ENCODE peak calls at places on chromosomes 1 and 21, in nine cellular contexts. One of them, this sample, is unnamed.

GRCh38 chr1:198936371-198937083 is 297.7 kb downstream of the PTPRC start:
- DNase-seq in non-pigmented ciliary epithelial cell: no peak
- DNase-seq in stomach: no peak
- DNase-seq in kidney tubule cell: peak
- DNase-seq in HFFc6: peak
- DNase-seq in Right ventricle myocardium inferior: no peak
- DNase-seq in NCI-H2081 treated with DMSO at 0.1 percent for 48 hours: no peak
- DNase-seq in M059J: peak
- DNase-seq in GM23248: peak
- DNase-seq in this sample: no peak

GRCh38 chr1:19606817-19607706 is 37.0 kb upstream of the NBL1 start:
- DNase-seq in M059J: peak
- DNase-seq in GM23248: peak
- DNase-seq in non-pigmented ciliary epithelial cell: no peak
- DNase-seq in NCI-H2081 treated with DMSO at 0.1 percent for 48 hours: no peak
- DNase-seq in kidney tubule cell: no peak
- DNase-seq in stomach: no peak
- DNase-seq in HFFc6: no peak
- DNase-seq in Right ventricle myocardium inferior: no peak
- DNase-seq in this sample: peak

GRCh38 chr1:2534775-2535387 is 4.8 kb upstream of the HES5 start:
- DNase-seq in kidney tubule cell: peak
- DNase-seq in non-pigmented ciliary epithelial cell: peak
- DNase-seq in Right ventricle myocardium inferior: no peak
- DNase-seq in HFFc6: peak
- DNase-seq in GM23248: peak
- DNase-seq in stomach: no peak
- DNase-seq in NCI-H2081 treated with DMSO at 0.1 percent for 48 hours: no peak
- DNase-seq in M059J: peak
- DNase-seq in this sample: no peak

GRCh38 chr1:22245100-22245650 is 102.3 kb upstream of the WNT4 start:
- DNase-seq in stomach: no peak
- DNase-seq in GM23248: no peak
- DNase-seq in non-pigmented ciliary epithelial cell: no peak
- DNase-seq in HFFc6: no peak
- DNase-seq in M059J: no peak
- DNase-seq in kidney tubule cell: no peak
- DNase-seq in Right ventricle myocardium inferior: no peak
- DNase-seq in NCI-H2081 treated with DMSO at 0.1 percent for 48 hours: no peak
- DNase-seq in this sample: no peak

GRCh38 chr1:168520052-168520751 is 23.6 kb downstream of the XCL2 start:
- DNase-seq in GM23248: no peak
- DNase-seq in non-pigmented ciliary epithelial cell: no peak
- DNase-seq in M059J: no peak
- DNase-seq in NCI-H2081 treated with DMSO at 0.1 percent for 48 hours: no peak
- DNase-seq in Right ventricle myocardium inferior: no peak
- DNase-seq in kidney tubule cell: no peak
- DNase-seq in stomach: no peak
- DNase-seq in HFFc6: no peak
- DNase-seq in this sample: peak

GRCh38 chr1:161185732-161186311 is 8.5 kb upstream of the B4GALT3 start:
- DNase-seq in HFFc6: no peak
- DNase-seq in kidney tubule cell: no peak
- DNase-seq in NCI-H2081 treated with DMSO at 0.1 percent for 48 hours: no peak
- DNase-seq in Right ventricle myocardium inferior: no peak
- DNase-seq in non-pigmented ciliary epithelial cell: no peak
- DNase-seq in stomach: no peak
- DNase-seq in M059J: no peak
- DNase-seq in GM23248: no peak
- DNase-seq in this sample: no peak

GRCh38 chr1:45348020-45348419 is 7.8 kb upstream of the MUTYH start:
- DNase-seq in GM23248: peak
- DNase-seq in non-pigmented ciliary epithelial cell: no peak
- DNase-seq in Right ventricle myocardium inferior: no peak
- DNase-seq in NCI-H2081 treated with DMSO at 0.1 percent for 48 hours: no peak
- DNase-seq in kidney tubule cell: peak
- DNase-seq in stomach: no peak
- DNase-seq in M059J: peak
- DNase-seq in HFFc6: peak
- DNase-seq in this sample: no peak

GRCh38 chr1:14705824-14706223 is 107.3 kb downstream of the KAZN start:
- DNase-seq in NCI-H2081 treated with DMSO at 0.1 percent for 48 hours: no peak
- DNase-seq in stomach: no peak
- DNase-seq in Right ventricle myocardium inferior: no peak
- DNase-seq in HFFc6: no peak
- DNase-seq in non-pigmented ciliary epithelial cell: no peak
- DNase-seq in kidney tubule cell: no peak
- DNase-seq in M059J: no peak
- DNase-seq in GM23248: no peak
- DNase-seq in this sample: no peak

GRCh38 chr1:25922633-25923567 is 16.7 kb upstream of the STMN1 start:
- DNase-seq in GM23248: peak
- DNase-seq in non-pigmented ciliary epithelial cell: no peak
- DNase-seq in NCI-H2081 treated with DMSO at 0.1 percent for 48 hours: no peak
- DNase-seq in M059J: peak
- DNase-seq in Right ventricle myocardium inferior: peak
- DNase-seq in HFFc6: no peak
- DNase-seq in stomach: peak
- DNase-seq in kidney tubule cell: peak
- DNase-seq in this sample: peak

GRCh38 chr1:179043266-179043665 is 17.6 kb downstream of the FAM20B start:
- DNase-seq in kidney tubule cell: no peak
- DNase-seq in M059J: no peak
- DNase-seq in GM23248: no peak
- DNase-seq in HFFc6: no peak
- DNase-seq in NCI-H2081 treated with DMSO at 0.1 percent for 48 hours: no peak
- DNase-seq in Right ventricle myocardium inferior: no peak
- DNase-seq in non-pigmented ciliary epithelial cell: no peak
- DNase-seq in stomach: no peak
- DNase-seq in this sample: no peak

GRCh38 chr1:203556047-203556851 is 62.3 kb downstream of the OPTC start:
- DNase-seq in non-pigmented ciliary epithelial cell: no peak
- DNase-seq in kidney tubule cell: peak
- DNase-seq in stomach: no peak
- DNase-seq in Right ventricle myocardium inferior: peak
- DNase-seq in GM23248: peak
- DNase-seq in NCI-H2081 treated with DMSO at 0.1 percent for 48 hours: no peak
- DNase-seq in M059J: peak
- DNase-seq in HFFc6: peak
- DNase-seq in this sample: no peak

GRCh38 chr1:229410692-229411433 is 23.0 kb downstream of the ACTA1 start:
- DNase-seq in stomach: peak
- DNase-seq in Right ventricle myocardium inferior: peak
- DNase-seq in HFFc6: peak
- DNase-seq in kidney tubule cell: peak
- DNase-seq in NCI-H2081 treated with DMSO at 0.1 percent for 48 hours: peak
- DNase-seq in non-pigmented ciliary epithelial cell: peak
- DNase-seq in GM23248: peak
- DNase-seq in M059J: peak
- DNase-seq in this sample: no peak

GRCh38 chr1:15220024-15220392 is 27.0 kb upstream of the FHAD1 start:
- DNase-seq in M059J: no peak
- DNase-seq in NCI-H2081 treated with DMSO at 0.1 percent for 48 hours: no peak
- DNase-seq in GM23248: no peak
- DNase-seq in kidney tubule cell: no peak
- DNase-seq in Right ventricle myocardium inferior: no peak
- DNase-seq in stomach: no peak
- DNase-seq in non-pigmented ciliary epithelial cell: no peak
- DNase-seq in HFFc6: no peak
- DNase-seq in this sample: no peak

GRCh38 chr21:26804895-26805609 is 40.2 kb downstream of the ADAMTS1 start:
- DNase-seq in stomach: no peak
- DNase-seq in GM23248: peak
- DNase-seq in NCI-H2081 treated with DMSO at 0.1 percent for 48 hours: no peak
- DNase-seq in kidney tubule cell: no peak
- DNase-seq in M059J: no peak
- DNase-seq in non-pigmented ciliary epithelial cell: no peak
- DNase-seq in HFFc6: no peak
- DNase-seq in Right ventricle myocardium inferior: no peak
- DNase-seq in this sample: no peak

GRCh38 chr1:218760601-218761570 is 412.8 kb upstream of the LYPLAL1 start:
- DNase-seq in non-pigmented ciliary epithelial cell: no peak
- DNase-seq in HFFc6: no peak
- DNase-seq in Right ventricle myocardium inferior: no peak
- DNase-seq in stomach: no peak
- DNase-seq in M059J: no peak
- DNase-seq in kidney tubule cell: no peak
- DNase-seq in GM23248: no peak
- DNase-seq in NCI-H2081 treated with DMSO at 0.1 percent for 48 hours: no peak
- DNase-seq in this sample: no peak

GRCh38 chr1:232381676-232382075 is 248.3 kb downstream of the SIPA1L2 start:
- DNase-seq in stomach: no peak
- DNase-seq in Right ventricle myocardium inferior: no peak
- DNase-seq in non-pigmented ciliary epithelial cell: no peak
- DNase-seq in kidney tubule cell: no peak
- DNase-seq in M059J: no peak
- DNase-seq in HFFc6: no peak
- DNase-seq in GM23248: no peak
- DNase-seq in NCI-H2081 treated with DMSO at 0.1 percent for 48 hours: no peak
- DNase-seq in this sample: no peak

GRCh38 chr1:9448132-9449105 is 90.8 kb upstream of the SLC25A33 start:
- DNase-seq in NCI-H2081 treated with DMSO at 0.1 percent for 48 hours: no peak
- DNase-seq in M059J: no peak
- DNase-seq in GM23248: no peak
- DNase-seq in Right ventricle myocardium inferior: no peak
- DNase-seq in kidney tubule cell: no peak
- DNase-seq in stomach: no peak
- DNase-seq in non-pigmented ciliary epithelial cell: no peak
- DNase-seq in HFFc6: no peak
- DNase-seq in this sample: no peak

GRCh38 chr1:83641206-83641658 is 357.7 kb downstream of the TTLL7 start:
- DNase-seq in GM23248: peak
- DNase-seq in non-pigmented ciliary epithelial cell: no peak
- DNase-seq in NCI-H2081 treated with DMSO at 0.1 percent for 48 hours: no peak
- DNase-seq in stomach: no peak
- DNase-seq in Right ventricle myocardium inferior: no peak
- DNase-seq in HFFc6: no peak
- DNase-seq in M059J: peak
- DNase-seq in kidney tubule cell: no peak
- DNase-seq in this sample: no peak

GRCh38 chr1:161379071-161379470 is 11.4 kb upstream of the CFAP126 start:
- DNase-seq in NCI-H2081 treated with DMSO at 0.1 percent for 48 hours: no peak
- DNase-seq in GM23248: peak
- DNase-seq in non-pigmented ciliary epithelial cell: no peak
- DNase-seq in kidney tubule cell: no peak
- DNase-seq in HFFc6: no peak
- DNase-seq in M059J: no peak
- DNase-seq in Right ventricle myocardium inferior: no peak
- DNase-seq in stomach: no peak
- DNase-seq in this sample: no peak

GRCh38 chr21:14533555-14534400 is 12.3 kb downstream of the SAMSN1 start:
- DNase-seq in M059J: peak
- DNase-seq in HFFc6: peak
- DNase-seq in GM23248: peak
- DNase-seq in kidney tubule cell: peak
- DNase-seq in Right ventricle myocardium inferior: no peak
- DNase-seq in NCI-H2081 treated with DMSO at 0.1 percent for 48 hours: no peak
- DNase-seq in non-pigmented ciliary epithelial cell: peak
- DNase-seq in stomach: no peak
- DNase-seq in this sample: peak

GRCh38 chr1:56645663-56646330 is 683 bp downstream of the PRKAA2 start:
- DNase-seq in HFFc6: no peak
- DNase-seq in GM23248: peak
- DNase-seq in Right ventricle myocardium inferior: no peak
- DNase-seq in M059J: peak
- DNase-seq in stomach: peak
- DNase-seq in non-pigmented ciliary epithelial cell: no peak
- DNase-seq in NCI-H2081 treated with DMSO at 0.1 percent for 48 hours: no peak
- DNase-seq in kidney tubule cell: peak
- DNase-seq in this sample: no peak

GRCh38 chr1:44798481-44799365 is 1.5 kb upstream of the PLK3 start:
- DNase-seq in NCI-H2081 treated with DMSO at 0.1 percent for 48 hours: no peak
- DNase-seq in stomach: no peak
- DNase-seq in GM23248: no peak
- DNase-seq in M059J: no peak
- DNase-seq in Right ventricle myocardium inferior: peak
- DNase-seq in HFFc6: no peak
- DNase-seq in non-pigmented ciliary epithelial cell: no peak
- DNase-seq in kidney tubule cell: no peak
- DNase-seq in this sample: peak

GRCh38 chr1:7221823-7222462 is 436.7 kb downstream of the CAMTA1 start:
- DNase-seq in stomach: no peak
- DNase-seq in M059J: peak
- DNase-seq in Right ventricle myocardium inferior: no peak
- DNase-seq in kidney tubule cell: peak
- DNase-seq in NCI-H2081 treated with DMSO at 0.1 percent for 48 hours: no peak
- DNase-seq in GM23248: peak
- DNase-seq in non-pigmented ciliary epithelial cell: no peak
- DNase-seq in HFFc6: peak
- DNase-seq in this sample: no peak

GRCh38 chr1:113783254-113784103 is 24.2 kb upstream of the PHTF1 start:
- DNase-seq in GM23248: peak
- DNase-seq in NCI-H2081 treated with DMSO at 0.1 percent for 48 hours: no peak
- DNase-seq in non-pigmented ciliary epithelial cell: no peak
- DNase-seq in M059J: peak
- DNase-seq in kidney tubule cell: peak
- DNase-seq in Right ventricle myocardium inferior: peak
- DNase-seq in HFFc6: no peak
- DNase-seq in stomach: no peak
- DNase-seq in this sample: peak

GRCh38 chr1:76510672-76511071 is 356.6 kb upstream of the ST6GALNAC5 start:
- DNase-seq in non-pigmented ciliary epithelial cell: no peak
- DNase-seq in HFFc6: no peak
- DNase-seq in kidney tubule cell: no peak
- DNase-seq in GM23248: no peak
- DNase-seq in stomach: no peak
- DNase-seq in NCI-H2081 treated with DMSO at 0.1 percent for 48 hours: no peak
- DNase-seq in Right ventricle myocardium inferior: no peak
- DNase-seq in M059J: no peak
- DNase-seq in this sample: no peak

GRCh38 chr1:14970799-14971141 is 182.8 kb upstream of the TMEM51 start:
- DNase-seq in non-pigmented ciliary epithelial cell: no peak
- DNase-seq in stomach: no peak
- DNase-seq in GM23248: peak
- DNase-seq in kidney tubule cell: peak
- DNase-seq in NCI-H2081 treated with DMSO at 0.1 percent for 48 hours: no peak
- DNase-seq in Right ventricle myocardium inferior: no peak
- DNase-seq in M059J: no peak
- DNase-seq in HFFc6: no peak
- DNase-seq in this sample: no peak

GRCh38 chr1:29171521-29171920 is 10.2 kb downstream of the SRSF4 start:
- DNase-seq in M059J: no peak
- DNase-seq in kidney tubule cell: no peak
- DNase-seq in Right ventricle myocardium inferior: no peak
- DNase-seq in NCI-H2081 treated with DMSO at 0.1 percent for 48 hours: no peak
- DNase-seq in stomach: no peak
- DNase-seq in HFFc6: no peak
- DNase-seq in GM23248: no peak
- DNase-seq in non-pigmented ciliary epithelial cell: no peak
- DNase-seq in this sample: no peak

GRCh38 chr1:229254910-229255541 is 15.9 kb upstream of the RAB4A start:
- DNase-seq in M059J: no peak
- DNase-seq in stomach: no peak
- DNase-seq in kidney tubule cell: no peak
- DNase-seq in GM23248: peak
- DNase-seq in HFFc6: no peak
- DNase-seq in non-pigmented ciliary epithelial cell: no peak
- DNase-seq in Right ventricle myocardium inferior: no peak
- DNase-seq in NCI-H2081 treated with DMSO at 0.1 percent for 48 hours: no peak
- DNase-seq in this sample: no peak

GRCh38 chr1:64669098-64669675 is 75.7 kb upstream of the RAVER2 start:
- DNase-seq in stomach: no peak
- DNase-seq in non-pigmented ciliary epithelial cell: no peak
- DNase-seq in NCI-H2081 treated with DMSO at 0.1 percent for 48 hours: no peak
- DNase-seq in M059J: no peak
- DNase-seq in kidney tubule cell: no peak
- DNase-seq in GM23248: peak
- DNase-seq in Right ventricle myocardium inferior: no peak
- DNase-seq in HFFc6: no peak
- DNase-seq in this sample: no peak

GRCh38 chr1:31199924-31200323 is 39.8 kb downstream of the NKAIN1 start:
- DNase-seq in NCI-H2081 treated with DMSO at 0.1 percent for 48 hours: no peak
- DNase-seq in Right ventricle myocardium inferior: no peak
- DNase-seq in HFFc6: no peak
- DNase-seq in non-pigmented ciliary epithelial cell: no peak
- DNase-seq in kidney tubule cell: no peak
- DNase-seq in GM23248: no peak
- DNase-seq in stomach: no peak
- DNase-seq in M059J: no peak
- DNase-seq in this sample: no peak

This sample was measured in activated effector memory CD4-positive, alpha-beta T cell treated with anti-CD3 and anti-CD28 coated beads, Interleukin-2, amount 50 U/mL, for 16 hours.